ENCODE peak calls at places on chromosomes 11 and 22, in five cellular contexts. R, B, T, S and K are unnamed samples.

GRCh38 chr22:36430863-36431262 is 43.1 kb upstream of the MYH9 start:
- DNase-seq in T (no peak), R (no peak), B (no peak), S (no peak), K (peak; percentile 69)

GRCh38 chr11:74265256-74265655 is 46.2 kb downstream of the P4HA3 start:
- DNase-seq in S (no peak), B (no peak), T (no peak), R (no peak), K (no peak)

GRCh38 chr11:12183827-12184620 is 73.6 kb downstream of the MICAL2 start:
- DNase-seq in S (no peak), B (no peak), R (no peak), T (no peak), K (no peak)

GRCh38 chr11:88484873-88485621 is 147.5 kb upstream of the CTSC start:
- DNase-seq in S (no peak), B (peak; percentile 44), T (peak; percentile 56), R (peak; percentile 53), K (peak; percentile 58)

GRCh38 chr11:113615098-113615497 is 91.0 kb downstream of the TMPRSS5 start:
- DNase-seq in R (peak; percentile 26), B (no peak), T (no peak), S (no peak), K (peak; percentile 70)

GRCh38 chr11:1531418-1531817 is 40.7 kb downstream of the DUSP8 start:
- DNase-seq in R (no peak), S (no peak), T (no peak), B (no peak), K (no peak)

GRCh38 chr11:11780843-11781242 is 60.9 kb upstream of the USP47 start:
- DNase-seq in B (no peak), T (no peak), S (no peak), R (no peak), K (no peak)

GRCh38 chr11:128465946-128466688 is 121.2 kb downstream of the ETS1 start:
- DNase-seq in B (no peak), R (no peak), T (no peak), S (no peak), K (no peak)

GRCh38 chr11:117497206-117497951 is 169.7 kb downstream of the CEP164 start:
- DNase-seq in T (no peak), B (no peak), R (no peak), S (peak; percentile 41), K (no peak)

GRCh38 chr11:82969811-82970210 is 68.3 kb downstream of the DDIAS start:
- DNase-seq in T (no peak), S (no peak), R (no peak), B (no peak), K (no peak)

GRCh38 chr11:122215244-122215992 is 99.4 kb upstream of the BLID start:
- DNase-seq in S (peak; percentile 72), R (peak; percentile 82), T (peak; percentile 24), B (peak; percentile 56), K (peak; percentile 68)

GRCh38 chr11:11179239-11179638 is 173.8 kb downstream of the CSNK2A3 start:
- DNase-seq in T (no peak), S (peak; percentile 18), R (no peak), B (no peak), K (peak; percentile 68)

GRCh38 chr22:39545310-39546063 is 12.9 kb upstream of the RPS19BP1 start:
- DNase-seq in T (no peak), B (peak; percentile 57), R (peak; percentile 82), S (no peak), K (no peak)

GRCh38 chr11:115317428-115318185 is 186.6 kb downstream of the CADM1 start:
- DNase-seq in B (no peak), T (no peak), S (no peak), R (no peak), K (no peak)